ENCODE peak calls at places on chromosomes 7 and 10, in seven cellular contexts. K is stimulated activated CD4-positive, alpha-beta T cell treated with anti-CD3 and anti-CD28 coated beads, Interleukin-1b, Interleukin-23, amount 100 ng/mL, for 1 hour; M is AG04450; A is HFFc6; V is NCI-H1417; Z is A549; I is NCI-H1092. S is an unnamed sample.

GRCh38 chr7:53022893-53023292 is 12.5 kb upstream of the POM121L12 start:
- DNase-seq in M (no peak), V (no peak), Z (no peak), A (no peak), I (no peak), K (no peak), S (no peak)

GRCh38 chr10:29141761-29142160 is 147.1 kb upstream of the LYZL1 start:
- DNase-seq in Z (no peak), K (no peak), A (peak; percentile 21), I (no peak), M (no peak), V (no peak), S (no peak)

GRCh38 chr10:47406870-47407648 is 23.0 kb upstream of the ZNF488 start:
- DNase-seq in I (no peak), K (no peak), V (no peak), A (peak; percentile 88), M (peak; percentile 13), Z (peak; percentile 82), S (no peak)

GRCh38 chr7:130831817-130832481 is 97.9 kb upstream of the KLF14 start:
- DNase-seq in M (no peak), Z (peak; percentile 31), I (no peak), A (no peak), V (peak; percentile 47), K (no peak), S (peak; percentile 20)

GRCh38 chr10:76492026-76492425 is 1060.6 kb downstream of the LRMDA start:
- DNase-seq in K (no peak), A (peak; percentile 80), V (no peak), M (no peak), Z (no peak), I (no peak), S (no peak)

GRCh38 chr10:31697271-31698168 is 231.1 kb downstream of the ARHGAP12 start:
- DNase-seq in M (peak; percentile 57), Z (no peak), I (peak; percentile 55), K (no peak), A (peak; percentile 78), V (no peak), S (no peak)

GRCh38 chr10:14562615-14563214 is 212.0 kb downstream of the FAM107B start:
- DNase-seq in I (no peak), Z (no peak), A (no peak), V (no peak), K (no peak), M (no peak), S (peak; percentile 25)

GRCh38 chr7:106219170-106219569 is 65.6 kb downstream of the NAMPT start:
- DNase-seq in I (no peak), A (no peak), K (no peak), Z (no peak), M (no peak), V (no peak), S (no peak)

GRCh38 chr10:70714245-70714644 is 41.9 kb downstream of the ADAMTS14 start:
- DNase-seq in I (no peak), M (no peak), K (no peak), Z (no peak), V (no peak), A (no peak), S (no peak)

GRCh38 chr10:80454526-80455460 is 683 bp downstream of the TSPAN14 start:
- DNase-seq in V (no peak), Z (no peak), A (no peak), K (no peak), I (no peak), M (no peak), S (peak; percentile 59)

GRCh38 chr7:157584420-157584819 is 247.6 kb downstream of the DNAJB6 start:
- DNase-seq in V (no peak), K (no peak), A (no peak), M (no peak), Z (no peak), I (no peak), S (no peak)

GRCh38 chr10:67385566-67385965 is 310.4 kb downstream of the CTNNA3 start:
- DNase-seq in V (no peak), M (no peak), A (no peak), I (no peak), K (no peak), Z (no peak), S (no peak)

GRCh38 chr7:44884553-44885393 is 557 bp downstream of the PURB start:
- DNase-seq in A (peak; percentile 49), Z (no peak), M (no peak), V (peak; percentile 40), K (peak; percentile 10), I (peak; percentile 52), S (peak; percentile 55)

GRCh38 chr10:128047991-128048826 is 78.0 kb downstream of the MKI67 start:
- DNase-seq in M (no peak), K (no peak), I (no peak), V (no peak), A (no peak), Z (no peak), S (no peak)

GRCh38 chr7:156594283-156595080 is 46.1 kb upstream of the RNF32 start:
- DNase-seq in A (no peak), Z (no peak), K (no peak), M (no peak), I (no peak), V (no peak), S (no peak)